ENCODE peak calls at places on chromosomes 2 and 18, in five cellular contexts. N, M, W, H and U are unnamed samples.

GRCh38 chr2:119856469-119856901 is 96.8 kb downstream of the PTPN4 start:
- DNase-seq in N (no peak), M (no peak), W (no peak), H (no peak), U (no peak)

GRCh38 chr2:233489666-233490065 is 76.9 kb downstream of the USP40 start:
- DNase-seq in N (no peak), M (no peak), W (no peak), H (no peak), U (no peak)

GRCh38 chr2:134372611-134373131 is 118.8 kb downstream of the MGAT5 start:
- DNase-seq in N (no peak), M (no peak), W (peak), H (no peak), U (no peak)

GRCh38 chr2:15814946-15815345 is 125.4 kb upstream of the MYCN start:
- DNase-seq in N (no peak), M (no peak), W (no peak), H (no peak), U (no peak)

GRCh38 chr18:11357678-11358077 is 208.3 kb upstream of the PIEZO2 start:
- DNase-seq in N (no peak), M (no peak), W (no peak), H (no peak), U (no peak)

GRCh38 chr2:136010126-136010525 is 24.7 kb upstream of the DARS1 start:
- DNase-seq in N (no peak), M (no peak), W (peak), H (no peak), U (no peak)

GRCh38 chr2:207530160-207531023 is 630 bp downstream of the CREB1 start:
- DNase-seq in N (peak), M (peak), W (no peak), H (no peak), U (peak)

GRCh38 chr18:26470011-26470637 is 78.2 kb downstream of the KCTD1 start:
- DNase-seq in N (no peak), M (no peak), W (peak), H (no peak), U (no peak)

GRCh38 chr2:85890522-85891176 is 1.9 kb upstream of the ST3GAL5 start:
- DNase-seq in N (no peak), M (no peak), W (no peak), H (no peak), U (no peak)

GRCh38 chr18:68662779-68663178 is 52.1 kb downstream of the TMX3 start:
- DNase-seq in N (no peak), M (no peak), W (no peak), H (peak), U (no peak)

GRCh38 chr2:219441451-219442205 is 7.0 kb downstream of the SPEG start:
- DNase-seq in N (no peak), M (peak), W (no peak), H (no peak), U (peak)

GRCh38 chr2:213065583-213066444 is 85.6 kb downstream of the IKZF2 start:
- DNase-seq in N (peak), M (peak), W (peak), H (no peak), U (peak)

GRCh38 chr18:27298215-27298804 is 113.2 kb upstream of the CHST9 start:
- DNase-seq in N (no peak), M (no peak), W (no peak), H (no peak), U (no peak)

GRCh38 chr2:187615364-187615763 is 61.1 kb upstream of the TFPI start:
- DNase-seq in N (no peak), M (no peak), W (no peak), H (no peak), U (no peak)

GRCh38 chr18:52670903-52671302 is 330.9 kb downstream of the DCC start:
- DNase-seq in N (no peak), M (no peak), W (no peak), H (no peak), U (no peak)

GRCh38 chr2:223235986-223236385 is 184.0 kb downstream of the KCNE4 start:
- DNase-seq in N (no peak), M (no peak), W (no peak), H (no peak), U (no peak)

DNA sequence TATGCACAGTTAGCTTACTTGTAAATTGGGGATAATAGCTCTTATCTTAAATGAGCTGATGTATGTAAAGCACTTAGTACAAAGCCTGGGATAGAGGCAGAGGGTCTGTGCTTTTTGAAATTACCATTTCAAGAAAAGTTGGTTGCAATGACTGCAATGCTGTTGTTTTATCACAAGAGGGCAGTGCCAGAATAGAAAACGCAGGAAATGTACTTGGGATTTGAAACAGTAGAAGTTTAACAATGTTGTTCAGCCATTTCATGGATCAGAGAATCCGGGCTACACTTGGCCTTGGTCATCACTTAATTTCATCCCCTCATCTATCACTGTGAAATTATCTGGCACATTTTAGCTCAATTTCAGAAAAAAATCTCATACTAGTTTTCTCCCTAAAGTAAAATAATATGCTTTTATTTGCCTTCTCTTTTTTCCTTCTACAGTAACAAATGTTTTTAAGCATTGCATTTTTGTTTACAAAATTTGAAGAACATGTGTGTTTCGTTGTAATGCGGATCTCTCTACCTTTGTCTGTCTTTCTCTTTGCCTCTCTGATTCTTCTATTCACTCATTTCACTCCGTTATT is 70.9 kb downstream of the RAPGEF4 start:
- DNase-seq in N (no peak), M (no peak), W (peak), H (no peak), U (peak)
- TF ChIP-seq CTCF in N (peak), M (no peak), W (peak), H (peak), U (peak)

GRCh38 chr18:5237723-5238370 is 40.8 kb upstream of the AKAIN1 start:
- DNase-seq in N (peak), M (peak), W (peak), H (peak), U (peak)
- TF ChIP-seq CTCF in N (peak), M (no peak), W (peak), H (peak), U (no peak)

DNA sequence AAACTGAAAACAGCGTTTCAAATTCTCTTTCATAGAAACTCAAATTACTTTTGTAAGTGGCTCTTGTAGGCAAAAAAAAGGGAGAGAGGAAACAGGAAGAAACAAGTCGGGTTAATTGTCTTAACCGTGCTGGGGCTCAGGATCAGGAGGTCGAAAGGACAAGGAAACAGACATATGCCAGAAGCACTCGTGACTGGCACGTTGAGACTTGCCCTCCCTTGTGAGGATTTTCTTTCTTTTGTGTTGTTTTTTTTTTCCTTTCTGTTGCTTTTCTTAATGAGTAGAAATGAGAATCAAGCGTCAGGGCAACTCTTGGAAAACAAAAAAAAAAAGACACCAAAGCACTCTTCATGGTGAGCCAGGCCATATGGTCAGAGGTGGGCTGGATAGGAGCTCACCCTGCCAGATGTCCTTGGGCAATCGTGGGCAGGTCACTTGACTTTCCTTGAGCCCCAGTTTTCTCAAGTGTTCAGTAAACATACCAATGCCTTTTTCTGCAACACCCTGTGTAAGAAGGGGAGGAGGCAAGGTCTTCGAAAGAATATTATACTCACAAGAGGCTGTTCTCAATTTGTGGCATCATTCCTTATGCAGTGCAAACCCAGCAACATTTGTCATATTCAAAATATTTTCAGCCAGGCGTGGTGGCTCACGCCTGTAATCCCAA is 23.0 kb upstream of the TMEM87B start:
- DNase-seq in N (peak), M (no peak), W (no peak), H (no peak), U (no peak)
- TF ChIP-seq CTCF in N (no peak), M (no peak), W (no peak), H (no peak), U (no peak)

GRCh38 chr18:56329536-56329935 is 308.9 kb downstream of the TXNL1 start:
- DNase-seq in N (no peak), M (no peak), W (no peak), H (no peak), U (no peak)

GRCh38 chr18:56330381-56331115 is 307.8 kb downstream of the TXNL1 start:
- DNase-seq in N (no peak), M (no peak), W (no peak), H (no peak), U (no peak)

GRCh38 chr18:56323673-56324072 is 314.7 kb downstream of the TXNL1 start:
- DNase-seq in N (no peak), M (no peak), W (no peak), H (no peak), U (no peak)

GRCh38 chr18:56327171-56327885 is 311.1 kb downstream of the TXNL1 start:
- DNase-seq in N (no peak), M (no peak), W (peak), H (no peak), U (no peak)

DNA sequence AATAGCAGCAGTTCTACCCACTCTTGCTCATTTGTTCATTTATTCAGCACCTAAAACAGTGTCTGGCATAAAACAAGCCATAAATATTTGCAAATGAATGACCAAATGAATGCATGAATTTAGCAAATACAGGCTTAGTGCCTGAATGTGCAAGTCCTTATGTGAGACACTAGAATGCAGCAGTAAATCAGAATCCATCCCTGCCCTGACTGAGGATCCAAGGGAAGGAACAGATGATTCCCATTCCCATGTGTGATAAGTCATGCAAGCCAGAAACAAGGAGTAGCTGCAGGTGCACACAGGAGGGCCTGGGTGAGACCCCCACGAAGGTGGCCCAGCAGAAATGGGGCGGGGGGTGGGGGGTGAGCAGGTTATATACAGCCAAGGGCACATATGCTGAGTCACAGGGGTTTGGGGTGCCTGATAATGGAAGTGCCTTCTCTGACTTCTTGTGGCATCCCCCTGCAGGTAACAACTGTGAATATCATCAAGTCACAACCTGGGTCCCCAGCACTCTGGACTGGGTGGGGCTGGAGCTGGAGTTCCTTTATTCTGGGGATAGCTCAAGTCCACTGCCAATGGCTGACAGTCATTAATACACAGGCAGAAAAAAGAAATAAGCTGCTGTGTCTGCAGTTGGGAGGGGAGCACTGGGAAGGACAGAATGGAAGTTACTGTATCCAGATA is 311.9 kb downstream of the TXNL1 start:
- DNase-seq in N (no peak), M (no peak), W (no peak), H (no peak), U (no peak)
- TF ChIP-seq CTCF in N (no peak), M (no peak), W (no peak), H (no peak), U (no peak)

GRCh38 chr2:201642579-201643215 is 606 bp downstream of the TMEM237 start:
- DNase-seq in N (peak), M (peak), W (no peak), H (no peak), U (peak)

GRCh38 chr2:201642086-201642578 is 1.2 kb downstream of the TMEM237 start:
- DNase-seq in N (no peak), M (no peak), W (no peak), H (no peak), U (no peak)

GRCh38 chr2:201639205-201639604 is 4.1 kb downstream of the TMEM237 start:
- DNase-seq in N (no peak), M (no peak), W (no peak), H (no peak), U (no peak)

GRCh38 chr2:201644001-201644400 is 698 bp upstream of the TMEM237 start:
- DNase-seq in N (no peak), M (no peak), W (no peak), H (no peak), U (no peak)

GRCh38 chr2:201643216-201643651 is at the start of gene TMEM237:
- DNase-seq in N (peak), M (peak), W (no peak), H (no peak), U (peak)
- TF ChIP-seq CTCF in N (peak), M (no peak), W (no peak), H (no peak), U (no peak)